ENCODE peak calls at places on chromosomes 6 and 20, in five cellular contexts. G is mammary epithelial cell, Y is spleen, A is A549, J is left ventricle myocardium inferior. I is an unnamed sample.

GRCh38 chr20:19321176-19321575 is 108.7 kb downstream of the SLC24A3 start:
- DNase-seq in G (no peak), Y (no peak), A (no peak), J (no peak), I (no peak)

GRCh38 chr6:25450469-25451198 is 171.5 kb downstream of the CARMIL1 start:
- DNase-seq in G (no peak), Y (no peak), A (no peak), J (no peak), I (no peak)

GRCh38 chr6:55277628-55278003 is 49.7 kb upstream of the GFRAL start:
- DNase-seq in G (no peak), Y (no peak), A (no peak), J (no peak), I (no peak)

GRCh38 chr20:61647741-61648140 is 395.7 kb downstream of the CDH4 start:
- DNase-seq in G (no peak), Y (peak), A (no peak), J (no peak), I (no peak)

GRCh38 chr6:40485300-40485699 is 101.9 kb downstream of the LRFN2 start:
- DNase-seq in G (no peak), Y (peak), A (no peak), J (no peak), I (no peak)

GRCh38 chr20:49880724-49881445 is 34.4 kb downstream of the SPATA2 start:
- DNase-seq in G (no peak), Y (no peak), A (no peak), J (no peak), I (no peak)

GRCh38 chr20:25548613-25549086 is 36.7 kb downstream of the NINL start:
- DNase-seq in G (no peak), Y (no peak), A (peak), J (no peak), I (no peak)

GRCh38 chr6:83846291-83846690 is 6.9 kb upstream of the RIPPLY2 start:
- DNase-seq in G (no peak), Y (no peak), A (no peak), J (no peak), I (no peak)

GRCh38 chr6:14655201-14655988 is 537.8 kb downstream of the CD83 start:
- DNase-seq in G (no peak), Y (no peak), A (no peak), J (no peak), I (no peak)

GRCh38 chr6:52013035-52013434 is 74.4 kb downstream of the PKHD1 start:
- DNase-seq in G (peak), Y (no peak), A (peak), J (no peak), I (peak)

GRCh38 chr20:48471176-48471575 is 356.6 kb downstream of the PREX1 start:
- DNase-seq in G (no peak), Y (peak), A (no peak), J (no peak), I (no peak)

DNA sequence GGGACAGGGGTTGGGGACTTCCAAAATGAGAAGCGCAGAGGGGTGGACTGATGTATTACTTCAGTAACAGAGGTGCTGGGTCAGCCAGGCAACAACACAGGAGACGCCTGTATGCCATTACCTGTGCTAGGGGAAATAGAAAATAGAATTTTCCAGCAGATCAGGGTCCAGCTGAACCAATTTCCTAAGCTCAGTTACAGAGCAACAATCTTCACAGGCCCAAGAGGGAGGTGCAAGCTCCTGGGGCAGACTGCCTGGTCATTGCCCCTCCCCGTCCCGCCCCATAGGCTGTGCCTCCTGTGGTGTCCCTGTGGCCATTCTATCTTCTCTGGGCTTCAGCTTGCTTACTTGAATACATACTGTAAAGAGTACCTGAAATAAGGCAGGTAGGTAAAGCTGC is 3.7 kb downstream of the KCNK5 start:
- DNase-seq in G (no peak), Y (no peak), A (no peak), J (no peak), I (no peak)
- H3K4me3 ChIP-seq in G (no peak), Y (no peak), A (no peak), J (no peak), I (no peak)

DNA sequence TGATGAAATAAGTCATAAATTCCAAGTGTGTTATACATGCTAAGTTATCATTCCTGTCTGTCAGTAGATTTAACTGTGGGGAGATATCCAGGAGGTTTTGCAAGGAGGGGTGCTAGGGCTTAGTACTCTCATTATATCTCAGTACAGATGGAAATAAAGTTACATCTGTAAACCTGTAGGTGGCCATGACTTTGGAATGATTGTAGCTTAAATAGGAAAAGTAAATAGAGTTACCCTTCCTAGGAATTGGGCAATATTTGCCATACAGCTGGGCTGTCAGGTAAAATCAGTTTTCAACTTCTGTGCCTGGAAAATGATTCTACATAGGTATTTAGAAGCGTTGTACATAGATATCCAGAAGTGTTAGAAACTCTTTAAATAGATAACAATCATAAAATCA is 19.8 kb upstream of the TGM3 start:
- DNase-seq in G (no peak), Y (no peak), A (peak), J (no peak), I (peak)
- TF ChIP-seq CTCF in G (peak), Y (no peak), A (no peak), J (no peak), I (no peak)

GRCh38 chr6:131917318-131917717 is 33.9 kb downstream of the CCN2 start:
- DNase-seq in G (no peak), Y (no peak), A (no peak), J (no peak), I (no peak)

GRCh38 chr6:131920656-131921055 is 30.5 kb downstream of the CCN2 start:
- DNase-seq in G (no peak), Y (no peak), A (no peak), J (no peak), I (no peak)

GRCh38 chr6:131916847-131917246 is 34.3 kb downstream of the CCN2 start:
- DNase-seq in G (no peak), Y (no peak), A (no peak), J (no peak), I (no peak)

GRCh38 chr6:131918650-131919355 is 32.4 kb downstream of the CCN2 start:
- DNase-seq in G (no peak), Y (no peak), A (no peak), J (no peak), I (no peak)

GRCh38 chr6:131917763-131918649 is 33.2 kb downstream of the CCN2 start:
- DNase-seq in G (no peak), Y (no peak), A (no peak), J (no peak), I (no peak)
- H3K4me3 ChIP-seq in G (no peak), Y (no peak), A (no peak), J (no peak), I (no peak)

DNA sequence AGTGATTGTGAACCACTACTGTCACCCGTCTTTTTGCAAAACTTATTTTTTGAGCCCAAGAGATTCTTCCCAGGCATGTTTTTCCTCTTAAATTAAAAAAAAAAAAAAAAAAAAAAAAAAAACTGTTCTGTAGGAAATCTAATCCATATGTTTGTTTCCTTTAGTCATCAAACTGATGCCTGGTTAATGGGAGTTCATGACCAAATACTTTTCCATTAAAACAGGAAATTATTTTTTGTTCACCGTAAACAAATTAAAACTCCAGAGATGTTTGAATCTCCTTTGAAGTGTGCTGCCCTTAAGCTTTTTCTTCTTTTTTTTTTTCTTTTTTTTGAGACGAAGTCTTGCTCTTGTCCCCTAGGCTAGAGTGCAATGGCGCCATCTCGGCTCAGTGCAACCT is 53.5 kb downstream of the MYLIP start:
- DNase-seq in G (no peak), Y (no peak), A (no peak), J (no peak), I (no peak)
- TF ChIP-seq CTCF in G (no peak), Y (no peak), A (no peak), J (no peak), I (no peak)

GRCh38 chr20:63007722-63008488 is 1.1 kb upstream of the BHLHE23 start:
- DNase-seq in G (no peak), Y (no peak), A (no peak), J (no peak), I (no peak)
- H3K4me3 ChIP-seq in G (no peak), Y (no peak), A (no peak), J (no peak), I (no peak)

GRCh38 chr6:152749336-152749735 is 1.3 kb upstream of the VIP start:
- DNase-seq in G (no peak), Y (no peak), A (no peak), J (no peak), I (no peak)

GRCh38 chr6:152745509-152746171 is 5.0 kb upstream of the VIP start:
- DNase-seq in G (no peak), Y (no peak), A (no peak), J (no peak), I (no peak)

GRCh38 chr6:152750694-152751093 is at the start of gene VIP:
- DNase-seq in G (peak), Y (no peak), A (peak), J (no peak), I (peak)

GRCh38 chr6:152746172-152746553 is 4.4 kb upstream of the VIP start:
- DNase-seq in G (peak), Y (no peak), A (peak), J (no peak), I (peak)

GRCh38 chr6:152748843-152749242 is 1.8 kb upstream of the VIP start:
- DNase-seq in G (no peak), Y (no peak), A (peak), J (no peak), I (peak)
- TF ChIP-seq CTCF in G (peak), Y (no peak), A (peak), J (peak), I (no peak)